ENCODE peak calls at places on chromosomes 12 and 14, in seven cellular contexts. S is K562; Q is CD8-positive, alpha-beta T cell; B is colonic mucosa; N is IMR-90; P is dorsolateral prefrontal cortex; I is heart left ventricle. Z is an unnamed sample.
A peak's percentile ranks its signal among the peaks of the same experiment; 100 is the strongest.

GRCh38 chr12:94714378-94714777 is 64.0 kb upstream of the TMCC3 start:
- DNase-seq in S (no peak), N (peak; percentile 34), P (no peak), Q (no peak), I (no peak), B (no peak), Z (no peak)

GRCh38 chr14:88993946-88994345 is 169.5 kb downstream of the TTC8 start:
- DNase-seq in N (peak; percentile 76), S (no peak), I (no peak), P (no peak), Q (no peak), B (no peak), Z (no peak)

GRCh38 chr12:120581998-120582397 is 796 bp upstream of the POP5 start:
- DNase-seq in N (peak; percentile 10), Q (no peak), S (no peak), B (no peak), P (no peak), I (no peak), Z (no peak)

GRCh38 chr14:73467800-73468199 is 9.5 kb upstream of the NUMB start:
- DNase-seq in S (peak; percentile 12), I (no peak), N (peak; percentile 74), P (no peak), Q (no peak), B (no peak), Z (no peak)

GRCh38 chr14:96085369-96085768 is 46.2 kb downstream of the C14orf132 start:
- DNase-seq in Q (no peak), B (no peak), P (no peak), N (no peak), S (no peak), I (no peak), Z (no peak)

GRCh38 chr14:71266994-71267636 is 359.9 kb downstream of the PCNX1 start:
- DNase-seq in P (no peak), I (no peak), S (no peak), N (peak; percentile 81), B (no peak), Q (no peak), Z (no peak)

GRCh38 chr14:83744901-83745300 is 1785.0 kb upstream of the FLRT2 start:
- DNase-seq in P (no peak), S (no peak), N (peak; percentile 55), B (no peak), Q (no peak), I (no peak), Z (no peak)

GRCh38 chr14:55838529-55839052 is 258.6 kb downstream of the KTN1 start:
- DNase-seq in I (no peak), N (peak; percentile 90), B (no peak), Q (no peak), S (no peak), P (no peak), Z (no peak)

GRCh38 chr12:124611559-124612391 is 44.4 kb upstream of the NCOR2 start:
- DNase-seq in N (no peak), Q (no peak), P (no peak), I (no peak), S (no peak), B (no peak), Z (no peak)

GRCh38 chr14:81382517-81383225 is 17.5 kb downstream of the STON2 start:
- DNase-seq in S (no peak), N (no peak), Q (no peak), P (no peak), I (no peak), B (no peak), Z (no peak)

GRCh38 chr12:130083002-130083401 is 79.3 kb upstream of the FZD10 start:
- DNase-seq in Q (no peak), I (no peak), S (no peak), N (no peak), B (no peak), P (no peak), Z (no peak)

GRCh38 chr14:63840981-63841380 is 11.8 kb upstream of the SYNE2 start:
- DNase-seq in Q (peak; percentile 77), N (no peak), I (no peak), B (peak; percentile 64), P (no peak), S (no peak), Z (peak; percentile 63)

GRCh38 chr12:32107376-32108267 is 975 bp downstream of the BICD1 start:
- DNase-seq in S (peak; percentile 18), N (peak; percentile 80), I (no peak), P (no peak), B (peak; percentile 18), Q (peak; percentile 52), Z (peak; percentile 12)

GRCh38 chr14:90388437-90388836 is 8.4 kb upstream of the CALM1 start:
- DNase-seq in P (no peak), I (no peak), N (peak; percentile 90), B (no peak), Q (no peak), S (no peak), Z (no peak)

GRCh38 chr12:6083606-6084005 is 40.9 kb downstream of the VWF start:
- DNase-seq in S (no peak), B (no peak), N (no peak), I (no peak), P (no peak), Q (no peak), Z (no peak)

GRCh38 chr14:66884149-66884548 is 305.1 kb upstream of the GARIN2 start:
- DNase-seq in S (no peak), I (no peak), Q (no peak), P (no peak), B (no peak), N (no peak), Z (no peak)

GRCh38 chr14:77041837-77042557 is 13.5 kb upstream of the IRF2BPL start:
- DNase-seq in Q (no peak), B (no peak), S (no peak), N (peak; percentile 98), P (no peak), I (peak; percentile 82), Z (no peak)

GRCh38 chr14:32077081-32078029 is at the start of gene ARHGAP5:
- DNase-seq in S (no peak), I (peak; percentile 77), P (peak; percentile 53), Q (peak; percentile 80), B (peak; percentile 56), N (peak; percentile 14), Z (no peak)

GRCh38 chr14:91125271-91125661 is 11.4 kb downstream of the DGLUCY start:
- DNase-seq in Q (no peak), N (no peak), B (no peak), I (peak; percentile 30), S (no peak), P (no peak), Z (no peak)

GRCh38 chr12:46402451-46402850 is 29.9 kb upstream of the SLC38A2 start:
- DNase-seq in B (peak; percentile 41), N (peak; percentile 81), P (no peak), Q (no peak), S (no peak), I (no peak), Z (no peak)

GRCh38 chr12:111597731-111598636 is 1.1 kb downstream of the ATXN2 start:
- DNase-seq in P (peak; percentile 56), N (no peak), Q (peak; percentile 54), I (peak; percentile 54), B (peak; percentile 69), S (peak; percentile 74), Z (peak; percentile 63)

GRCh38 chr12:6937481-6938352 is 5.9 kb upstream of the RNU7-1 start:
- DNase-seq in B (peak; percentile 93), S (peak; percentile 61), I (peak; percentile 95), N (peak; percentile 92), P (peak; percentile 93), Q (peak; percentile 94), Z (peak; percentile 93)

GRCh38 chr12:86052921-86053320 is 178.8 kb downstream of the NTS start:
- DNase-seq in I (no peak), S (no peak), P (no peak), B (no peak), N (no peak), Q (no peak), Z (no peak)
- H3K27ac ChIP-seq in I (no peak overlapping the region), S (no peak overlapping the region), P (no peak overlapping the region), B (no peak overlapping the region), N (no peak overlapping the region), Q (no peak overlapping the region), Z (no peak overlapping the region)

DNA sequence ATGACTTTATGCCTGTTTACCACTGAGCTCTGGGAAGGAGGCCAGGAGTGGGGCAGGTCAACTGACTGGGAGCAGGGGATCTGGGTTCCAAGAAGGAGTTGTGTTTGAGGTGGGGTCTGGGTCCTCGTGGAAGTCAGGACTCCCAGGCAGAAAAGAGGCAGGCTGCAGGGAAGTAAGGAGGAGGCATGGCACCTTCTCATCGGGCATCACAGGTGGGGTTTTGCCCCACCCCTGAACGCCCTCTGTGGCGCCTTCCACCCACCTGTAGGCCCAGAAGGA is 386 bp downstream of the LTB4R2 start:
- DNase-seq in B (peak; percentile 75), P (no peak), N (no peak), Q (no peak), S (no peak), I (no peak), Z (no peak)
- H3K4me3 ChIP-seq in B (peak overlapping the region; percentile 50), P (peak overlapping the region; percentile 60), N (no peak overlapping the region), Q (peak overlapping the region; percentile 52), S (no peak overlapping the region), I (peak overlapping the region; percentile 70), Z (no peak overlapping the region)

GRCh38 chr14:30607156-30607780 is 14.9 kb upstream of the SCFD1 start:
- DNase-seq in N (peak; percentile 56), S (no peak), I (no peak), B (no peak), P (no peak), Q (no peak), Z (no peak)

GRCh38 chr14:30608533-30609006 is 13.5 kb upstream of the SCFD1 start:
- DNase-seq in P (no peak), S (no peak), N (peak; percentile 59), B (no peak), I (no peak), Q (no peak), Z (no peak)

GRCh38 chr14:30614155-30614554 is 8.0 kb upstream of the SCFD1 start:
- DNase-seq in B (no peak), N (no peak), Q (no peak), S (no peak), I (no peak), P (no peak), Z (no peak)

GRCh38 chr14:30610719-30611388 is 11.3 kb upstream of the SCFD1 start:
- DNase-seq in B (peak; percentile 78), Q (no peak), P (no peak), N (peak; percentile 81), I (peak; percentile 39), S (no peak), Z (no peak)
- TF ChIP-seq CTCF in B (peak; percentile 37), Q (no peak), P (peak; percentile 22), N (peak; percentile 53), I (peak; percentile 11), S (peak; percentile 58), Z (peak; percentile 7)

GRCh38 chr14:99475179-99475578 is 5.5 kb downstream of the SETD3 start:
- DNase-seq in N (no peak), P (no peak), S (no peak), Q (no peak), B (no peak), I (no peak), Z (no peak)
- H3K27ac ChIP-seq in N (no peak overlapping the region), P (no peak overlapping the region), S (peak overlapping the region; percentile 65), Q (no peak overlapping the region), B (no peak overlapping the region), I (no peak overlapping the region), Z (no peak overlapping the region)

Z was measured in WERI-Rb-1.